ENCODE peak calls at places on chromosomes 5 and 9, in ten cellular contexts. One of them, this sample, is unnamed.

GRCh38 chr5:77768978-77769377 is 7.2 kb downstream of the TBCA start:
- DNase-seq in bronchial epithelial cell: no peak
- DNase-seq in RWPE2: no peak
- DNase-seq in GM12865: no peak
- DNase-seq in fibroblast of villous mesenchyme: no peak
- DNase-seq in AG09319: no peak
- DNase-seq in tibial artery: no peak
- DNase-seq in IMR-90: peak
- DNase-seq in A673: no peak
- DNase-seq in osteocyte: no peak
- DNase-seq in this sample: no peak

GRCh38 chr9:91207481-91207888 is 154.2 kb downstream of the AUH start:
- DNase-seq in AG09319: no peak
- DNase-seq in bronchial epithelial cell: no peak
- DNase-seq in osteocyte: no peak
- DNase-seq in tibial artery: no peak
- DNase-seq in IMR-90: peak
- DNase-seq in GM12865: peak
- DNase-seq in RWPE2: no peak
- DNase-seq in A673: no peak
- DNase-seq in fibroblast of villous mesenchyme: peak
- DNase-seq in this sample: no peak

GRCh38 chr5:172897691-172898512 is 61.3 kb upstream of the RPL26L1 start:
- DNase-seq in RWPE2: no peak
- DNase-seq in IMR-90: peak
- DNase-seq in AG09319: peak
- DNase-seq in GM12865: no peak
- DNase-seq in tibial artery: no peak
- DNase-seq in fibroblast of villous mesenchyme: peak
- DNase-seq in A673: no peak
- DNase-seq in osteocyte: no peak
- DNase-seq in bronchial epithelial cell: no peak
- DNase-seq in this sample: no peak

GRCh38 chr9:31323726-31324444 is 1060.6 kb upstream of the ACO1 start:
- DNase-seq in RWPE2: no peak
- DNase-seq in tibial artery: no peak
- DNase-seq in GM12865: no peak
- DNase-seq in AG09319: no peak
- DNase-seq in fibroblast of villous mesenchyme: no peak
- DNase-seq in IMR-90: no peak
- DNase-seq in osteocyte: no peak
- DNase-seq in A673: no peak
- DNase-seq in bronchial epithelial cell: peak
- DNase-seq in this sample: no peak

GRCh38 chr5:90134892-90135291 is 274.7 kb downstream of the CETN3 start:
- DNase-seq in osteocyte: no peak
- DNase-seq in IMR-90: peak
- DNase-seq in tibial artery: peak
- DNase-seq in RWPE2: no peak
- DNase-seq in GM12865: no peak
- DNase-seq in fibroblast of villous mesenchyme: peak
- DNase-seq in AG09319: no peak
- DNase-seq in bronchial epithelial cell: peak
- DNase-seq in A673: no peak
- DNase-seq in this sample: no peak

GRCh38 chr9:131671150-131671549 is 68.7 kb downstream of the RAPGEF1 start:
- DNase-seq in IMR-90: no peak
- DNase-seq in bronchial epithelial cell: no peak
- DNase-seq in fibroblast of villous mesenchyme: no peak
- DNase-seq in A673: peak
- DNase-seq in GM12865: no peak
- DNase-seq in osteocyte: no peak
- DNase-seq in RWPE2: no peak
- DNase-seq in AG09319: no peak
- DNase-seq in tibial artery: no peak
- DNase-seq in this sample: no peak

GRCh38 chr5:97628011-97628410 is 445.0 kb upstream of the RIOK2 start:
- DNase-seq in bronchial epithelial cell: no peak
- DNase-seq in AG09319: no peak
- DNase-seq in fibroblast of villous mesenchyme: no peak
- DNase-seq in osteocyte: no peak
- DNase-seq in A673: no peak
- DNase-seq in GM12865: no peak
- DNase-seq in tibial artery: no peak
- DNase-seq in IMR-90: peak
- DNase-seq in RWPE2: no peak
- DNase-seq in this sample: no peak

GRCh38 chr5:135429326-135429725 is 17.8 kb downstream of the DCANP1 start:
- DNase-seq in osteocyte: no peak
- DNase-seq in IMR-90: no peak
- DNase-seq in AG09319: no peak
- DNase-seq in GM12865: no peak
- DNase-seq in tibial artery: no peak
- DNase-seq in A673: no peak
- DNase-seq in bronchial epithelial cell: no peak
- DNase-seq in RWPE2: no peak
- DNase-seq in fibroblast of villous mesenchyme: peak
- DNase-seq in this sample: no peak

GRCh38 chr5:92527311-92528078 is 1053.5 kb downstream of the NR2F1-AS1 start:
- DNase-seq in GM12865: no peak
- DNase-seq in bronchial epithelial cell: no peak
- DNase-seq in fibroblast of villous mesenchyme: peak
- DNase-seq in IMR-90: peak
- DNase-seq in tibial artery: no peak
- DNase-seq in osteocyte: no peak
- DNase-seq in A673: no peak
- DNase-seq in RWPE2: no peak
- DNase-seq in AG09319: no peak
- DNase-seq in this sample: no peak

GRCh38 chr5:93909356-93909755 is 168.0 kb upstream of the POU5F2 start:
- DNase-seq in A673: no peak
- DNase-seq in AG09319: no peak
- DNase-seq in GM12865: no peak
- DNase-seq in tibial artery: no peak
- DNase-seq in osteocyte: no peak
- DNase-seq in fibroblast of villous mesenchyme: no peak
- DNase-seq in IMR-90: no peak
- DNase-seq in RWPE2: no peak
- DNase-seq in bronchial epithelial cell: no peak
- DNase-seq in this sample: no peak

GRCh38 chr9:80175286-80175906 is 603.6 kb downstream of the TLE4 start:
- DNase-seq in RWPE2: no peak
- DNase-seq in fibroblast of villous mesenchyme: peak
- DNase-seq in bronchial epithelial cell: peak
- DNase-seq in IMR-90: peak
- DNase-seq in GM12865: peak
- DNase-seq in A673: peak
- DNase-seq in osteocyte: no peak
- DNase-seq in tibial artery: no peak
- DNase-seq in AG09319: peak
- DNase-seq in this sample: no peak

GRCh38 chr9:5762421-5762820 is 70.5 kb downstream of the ERMP1 start:
- DNase-seq in IMR-90: peak
- DNase-seq in osteocyte: no peak
- DNase-seq in fibroblast of villous mesenchyme: no peak
- DNase-seq in tibial artery: no peak
- DNase-seq in GM12865: no peak
- DNase-seq in AG09319: no peak
- DNase-seq in bronchial epithelial cell: peak
- DNase-seq in RWPE2: no peak
- DNase-seq in A673: no peak
- DNase-seq in this sample: no peak

GRCh38 chr5:170135796-170136490 is 30.2 kb downstream of the FOXI1 start:
- DNase-seq in tibial artery: no peak
- DNase-seq in fibroblast of villous mesenchyme: no peak
- DNase-seq in IMR-90: no peak
- DNase-seq in A673: no peak
- DNase-seq in GM12865: no peak
- DNase-seq in osteocyte: peak
- DNase-seq in bronchial epithelial cell: peak
- DNase-seq in AG09319: no peak
- DNase-seq in RWPE2: no peak
- DNase-seq in this sample: no peak

GRCh38 chr9:88390371-88390990 is 2.2 kb downstream of the SPIN1 start:
- DNase-seq in RWPE2: no peak
- DNase-seq in AG09319: no peak
- DNase-seq in IMR-90: peak
- DNase-seq in fibroblast of villous mesenchyme: no peak
- DNase-seq in GM12865: no peak
- DNase-seq in tibial artery: no peak
- DNase-seq in A673: no peak
- DNase-seq in osteocyte: no peak
- DNase-seq in bronchial epithelial cell: no peak
- DNase-seq in this sample: no peak

GRCh38 chr9:134936762-134937555 is 19.2 kb upstream of the FCN1 start:
- DNase-seq in fibroblast of villous mesenchyme: no peak
- DNase-seq in A673: no peak
- DNase-seq in tibial artery: no peak
- DNase-seq in bronchial epithelial cell: no peak
- DNase-seq in osteocyte: no peak
- DNase-seq in IMR-90: no peak
- DNase-seq in AG09319: no peak
- DNase-seq in RWPE2: peak
- DNase-seq in GM12865: peak
- DNase-seq in this sample: peak

GRCh38 chr9:120792898-120793765 is at the start of gene FBXW2:
- DNase-seq in GM12865: peak
- DNase-seq in tibial artery: peak
- DNase-seq in AG09319: peak
- DNase-seq in IMR-90: peak
- DNase-seq in RWPE2: peak
- DNase-seq in osteocyte: peak
- DNase-seq in bronchial epithelial cell: peak
- DNase-seq in fibroblast of villous mesenchyme: peak
- DNase-seq in A673: peak
- DNase-seq in this sample: peak
- TF ChIP-seq CTCF in GM12865: no peak
- TF ChIP-seq CTCF in tibial artery: no peak
- TF ChIP-seq CTCF in AG09319: no peak
- TF ChIP-seq CTCF in IMR-90: no peak
- TF ChIP-seq CTCF in RWPE2: no peak
- TF ChIP-seq CTCF in osteocyte: no peak
- TF ChIP-seq CTCF in bronchial epithelial cell: no peak
- TF ChIP-seq CTCF in fibroblast of villous mesenchyme: no peak
- TF ChIP-seq CTCF in A673: no peak
- TF ChIP-seq CTCF in this sample: peak

GRCh38 chr5:136802382-136802781 is 437.0 kb upstream of the TRPC7 start:
- DNase-seq in GM12865: no peak
- DNase-seq in bronchial epithelial cell: peak
- DNase-seq in fibroblast of villous mesenchyme: peak
- DNase-seq in osteocyte: no peak
- DNase-seq in tibial artery: no peak
- DNase-seq in RWPE2: no peak
- DNase-seq in IMR-90: peak
- DNase-seq in AG09319: no peak
- DNase-seq in A673: no peak
- DNase-seq in this sample: no peak
- TF ChIP-seq CTCF in GM12865: no peak
- TF ChIP-seq CTCF in bronchial epithelial cell: peak
- TF ChIP-seq CTCF in fibroblast of villous mesenchyme: no peak
- TF ChIP-seq CTCF in osteocyte: peak
- TF ChIP-seq CTCF in tibial artery: peak
- TF ChIP-seq CTCF in RWPE2: peak
- TF ChIP-seq CTCF in IMR-90: peak
- TF ChIP-seq CTCF in AG09319: peak
- TF ChIP-seq CTCF in A673: peak
- TF ChIP-seq CTCF in this sample: peak

GRCh38 chr5:9864791-9865190 is 234.6 kb upstream of the TAS2R1 start:
- DNase-seq in fibroblast of villous mesenchyme: no peak
- DNase-seq in bronchial epithelial cell: no peak
- DNase-seq in GM12865: no peak
- DNase-seq in osteocyte: no peak
- DNase-seq in tibial artery: no peak
- DNase-seq in RWPE2: no peak
- DNase-seq in AG09319: no peak
- DNase-seq in A673: no peak
- DNase-seq in IMR-90: no peak
- DNase-seq in this sample: no peak

GRCh38 chr5:9863486-9863885 is 233.3 kb upstream of the TAS2R1 start:
- DNase-seq in RWPE2: no peak
- DNase-seq in bronchial epithelial cell: no peak
- DNase-seq in GM12865: no peak
- DNase-seq in AG09319: no peak
- DNase-seq in tibial artery: no peak
- DNase-seq in A673: no peak
- DNase-seq in osteocyte: no peak
- DNase-seq in IMR-90: no peak
- DNase-seq in fibroblast of villous mesenchyme: no peak
- DNase-seq in this sample: no peak

GRCh38 chr5:9861664-9862256 is 231.6 kb upstream of the TAS2R1 start:
- DNase-seq in tibial artery: no peak
- DNase-seq in osteocyte: no peak
- DNase-seq in A673: no peak
- DNase-seq in IMR-90: peak
- DNase-seq in fibroblast of villous mesenchyme: no peak
- DNase-seq in RWPE2: no peak
- DNase-seq in GM12865: no peak
- DNase-seq in AG09319: peak
- DNase-seq in bronchial epithelial cell: no peak
- DNase-seq in this sample: no peak

GRCh38 chr5:9869616-9870288 is 239.6 kb upstream of the TAS2R1 start:
- DNase-seq in fibroblast of villous mesenchyme: peak
- DNase-seq in AG09319: peak
- DNase-seq in RWPE2: no peak
- DNase-seq in tibial artery: no peak
- DNase-seq in IMR-90: peak
- DNase-seq in osteocyte: no peak
- DNase-seq in A673: no peak
- DNase-seq in bronchial epithelial cell: peak
- DNase-seq in GM12865: no peak
- DNase-seq in this sample: no peak

DNA sequence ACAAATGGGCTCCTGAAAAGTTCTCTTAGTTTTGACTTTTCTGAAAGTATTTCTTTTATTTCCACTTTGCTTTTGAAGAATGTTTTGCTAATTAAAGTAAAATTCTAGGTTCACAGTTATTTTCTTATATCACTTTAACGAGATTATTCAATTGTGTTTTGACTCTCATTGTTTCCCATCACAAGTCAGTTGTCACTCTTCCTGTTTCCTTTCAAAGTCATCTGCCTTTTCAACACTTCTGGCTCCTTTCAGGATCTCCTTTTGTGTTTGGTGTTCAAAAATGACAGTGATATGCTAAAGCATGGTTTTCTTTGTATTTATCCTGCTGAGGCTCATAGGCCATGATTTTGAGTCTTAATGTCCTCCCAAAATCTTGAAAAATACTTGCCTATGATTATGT is 235.4 kb upstream of the TAS2R1 start:
- DNase-seq in GM12865: no peak
- DNase-seq in IMR-90: no peak
- DNase-seq in A673: no peak
- DNase-seq in bronchial epithelial cell: no peak
- DNase-seq in tibial artery: no peak
- DNase-seq in AG09319: no peak
- DNase-seq in RWPE2: no peak
- DNase-seq in osteocyte: no peak
- DNase-seq in fibroblast of villous mesenchyme: no peak
- DNase-seq in this sample: no peak
- TF ChIP-seq CTCF in GM12865: no peak
- TF ChIP-seq CTCF in IMR-90: no peak
- TF ChIP-seq CTCF in A673: no peak
- TF ChIP-seq CTCF in bronchial epithelial cell: no peak
- TF ChIP-seq CTCF in tibial artery: no peak
- TF ChIP-seq CTCF in AG09319: no peak
- TF ChIP-seq CTCF in RWPE2: no peak
- TF ChIP-seq CTCF in osteocyte: no peak
- TF ChIP-seq CTCF in fibroblast of villous mesenchyme: no peak
- TF ChIP-seq CTCF in this sample: no peak

GRCh38 chr5:131228646-131229045 is 35.2 kb upstream of the CDC42SE2 start:
- DNase-seq in fibroblast of villous mesenchyme: no peak
- DNase-seq in bronchial epithelial cell: no peak
- DNase-seq in GM12865: no peak
- DNase-seq in osteocyte: no peak
- DNase-seq in tibial artery: no peak
- DNase-seq in A673: no peak
- DNase-seq in AG09319: no peak
- DNase-seq in IMR-90: no peak
- DNase-seq in RWPE2: no peak
- DNase-seq in this sample: no peak
- TF ChIP-seq CTCF in fibroblast of villous mesenchyme: no peak
- TF ChIP-seq CTCF in bronchial epithelial cell: no peak
- TF ChIP-seq CTCF in GM12865: no peak
- TF ChIP-seq CTCF in osteocyte: no peak
- TF ChIP-seq CTCF in tibial artery: no peak
- TF ChIP-seq CTCF in A673: no peak
- TF ChIP-seq CTCF in AG09319: no peak
- TF ChIP-seq CTCF in IMR-90: no peak
- TF ChIP-seq CTCF in RWPE2: no peak
- TF ChIP-seq CTCF in this sample: no peak